ENCODE peak calls at places on chromosomes 13 and 19, in seven cellular contexts. One of them, this sample, is unnamed.

GRCh38 chr19:51417107-51417806 is at the start of gene SIGLEC10:
- DNase-seq in A549: no peak
- DNase-seq in GM23338: peak
- DNase-seq in K562: no peak
- DNase-seq in Panc1: no peak
- DNase-seq in HCT116: no peak
- DNase-seq in SK-N-SH: no peak
- DNase-seq in this sample: peak

GRCh38 chr13:105979586-105979985 is 555.9 kb downstream of the EFNB2 start:
- DNase-seq in A549: peak
- DNase-seq in GM23338: no peak
- DNase-seq in K562: no peak
- DNase-seq in Panc1: no peak
- DNase-seq in HCT116: no peak
- DNase-seq in SK-N-SH: no peak
- DNase-seq in this sample: no peak

GRCh38 chr13:64959276-64959675 is 2270.9 kb downstream of the PCDH9 start:
- DNase-seq in A549: no peak
- DNase-seq in GM23338: no peak
- DNase-seq in K562: no peak
- DNase-seq in Panc1: no peak
- DNase-seq in HCT116: no peak
- DNase-seq in SK-N-SH: no peak
- DNase-seq in this sample: no peak

GRCh38 chr19:35056513-35057063 is 15.1 kb downstream of the HPN start:
- DNase-seq in A549: no peak
- DNase-seq in GM23338: no peak
- DNase-seq in K562: no peak
- DNase-seq in Panc1: no peak
- DNase-seq in HCT116: no peak
- DNase-seq in SK-N-SH: no peak
- DNase-seq in this sample: no peak

GRCh38 chr13:82627183-82627582 is 1255.1 kb downstream of the SLITRK1 start:
- DNase-seq in A549: peak
- DNase-seq in GM23338: no peak
- DNase-seq in K562: no peak
- DNase-seq in Panc1: no peak
- DNase-seq in HCT116: no peak
- DNase-seq in SK-N-SH: no peak
- DNase-seq in this sample: no peak

GRCh38 chr19:21221653-21222052 is 79.8 kb downstream of the ZNF431 start:
- DNase-seq in A549: no peak
- DNase-seq in GM23338: peak
- DNase-seq in K562: no peak
- DNase-seq in Panc1: no peak
- DNase-seq in HCT116: no peak
- DNase-seq in SK-N-SH: no peak
- DNase-seq in this sample: no peak

GRCh38 chr13:24734951-24735350 is 29.0 kb upstream of the RNF17 start:
- DNase-seq in A549: no peak
- DNase-seq in GM23338: no peak
- DNase-seq in K562: no peak
- DNase-seq in Panc1: no peak
- DNase-seq in HCT116: no peak
- DNase-seq in SK-N-SH: no peak
- DNase-seq in this sample: no peak

GRCh38 chr13:36069881-36070366 is 61.3 kb downstream of the DCLK1 start:
- DNase-seq in A549: no peak
- DNase-seq in GM23338: no peak
- DNase-seq in K562: no peak
- DNase-seq in Panc1: no peak
- DNase-seq in HCT116: no peak
- DNase-seq in SK-N-SH: no peak
- DNase-seq in this sample: no peak

GRCh38 chr19:1123885-1124677 is 20.3 kb downstream of the GPX4 start:
- DNase-seq in A549: no peak
- DNase-seq in GM23338: no peak
- DNase-seq in K562: no peak
- DNase-seq in Panc1: no peak
- DNase-seq in HCT116: no peak
- DNase-seq in SK-N-SH: no peak
- DNase-seq in this sample: no peak

GRCh38 chr13:85093808-85094207 is 705.4 kb downstream of the SLITRK6 start:
- DNase-seq in A549: no peak
- DNase-seq in GM23338: no peak
- DNase-seq in K562: no peak
- DNase-seq in Panc1: no peak
- DNase-seq in HCT116: peak
- DNase-seq in SK-N-SH: no peak
- DNase-seq in this sample: no peak

GRCh38 chr13:44854264-44855060 is 134.8 kb downstream of the NUFIP1 start:
- DNase-seq in A549: no peak
- DNase-seq in GM23338: no peak
- DNase-seq in K562: no peak
- DNase-seq in Panc1: no peak
- DNase-seq in HCT116: no peak
- DNase-seq in SK-N-SH: no peak
- DNase-seq in this sample: no peak

GRCh38 chr19:43765109-43765876 is 10.5 kb upstream of the SMG9 start:
- DNase-seq in A549: peak
- DNase-seq in GM23338: no peak
- DNase-seq in K562: no peak
- DNase-seq in Panc1: no peak
- DNase-seq in HCT116: peak
- DNase-seq in SK-N-SH: no peak
- DNase-seq in this sample: peak

GRCh38 chr19:40945645-40946044 is 45.4 kb upstream of the CYP2B6 start:
- DNase-seq in A549: no peak
- DNase-seq in GM23338: no peak
- DNase-seq in K562: no peak
- DNase-seq in Panc1: no peak
- DNase-seq in HCT116: no peak
- DNase-seq in SK-N-SH: no peak
- DNase-seq in this sample: no peak

GRCh38 chr19:15539638-15540037 is 31.3 kb downstream of the CYP4F22 start:
- DNase-seq in A549: no peak
- DNase-seq in GM23338: no peak
- DNase-seq in K562: no peak
- DNase-seq in Panc1: no peak
- DNase-seq in HCT116: no peak
- DNase-seq in SK-N-SH: no peak
- DNase-seq in this sample: no peak

GRCh38 chr13:67267136-67267535 is 37.0 kb upstream of the PCDH9 start:
- DNase-seq in A549: no peak
- DNase-seq in GM23338: no peak
- DNase-seq in K562: no peak
- DNase-seq in Panc1: no peak
- DNase-seq in HCT116: no peak
- DNase-seq in SK-N-SH: no peak
- DNase-seq in this sample: no peak

GRCh38 chr19:42441047-42441440 is 1.7 kb downstream of the CXCL17 start:
- DNase-seq in A549: no peak
- DNase-seq in GM23338: no peak
- DNase-seq in K562: no peak
- DNase-seq in Panc1: no peak
- DNase-seq in HCT116: no peak
- DNase-seq in SK-N-SH: no peak
- DNase-seq in this sample: no peak

GRCh38 chr13:31944262-31945160 is 87.1 kb upstream of the FRY start:
- DNase-seq in A549: no peak
- DNase-seq in GM23338: no peak
- DNase-seq in K562: no peak
- DNase-seq in Panc1: no peak
- DNase-seq in HCT116: no peak
- DNase-seq in SK-N-SH: no peak
- DNase-seq in this sample: no peak

GRCh38 chr13:67438465-67438864 is 208.3 kb upstream of the PCDH9 start:
- DNase-seq in A549: peak
- DNase-seq in GM23338: peak
- DNase-seq in K562: no peak
- DNase-seq in Panc1: no peak
- DNase-seq in HCT116: no peak
- DNase-seq in SK-N-SH: peak
- DNase-seq in this sample: no peak

GRCh38 chr13:28449826-28450773 is 44.8 kb downstream of the FLT1 start:
- DNase-seq in A549: no peak
- DNase-seq in GM23338: no peak
- DNase-seq in K562: no peak
- DNase-seq in Panc1: no peak
- DNase-seq in HCT116: no peak
- DNase-seq in SK-N-SH: no peak
- DNase-seq in this sample: no peak

GRCh38 chr19:1026189-1027019 is at the start of gene CNN2:
- DNase-seq in A549: peak
- DNase-seq in GM23338: peak
- DNase-seq in K562: peak
- DNase-seq in Panc1: no peak
- DNase-seq in HCT116: no peak
- DNase-seq in SK-N-SH: peak
- DNase-seq in this sample: peak

GRCh38 chr13:109979186-109979585 is 192.8 kb upstream of the IRS2 start:
- DNase-seq in A549: no peak
- DNase-seq in GM23338: no peak
- DNase-seq in K562: no peak
- DNase-seq in Panc1: no peak
- DNase-seq in HCT116: peak
- DNase-seq in SK-N-SH: no peak
- DNase-seq in this sample: no peak

GRCh38 chr19:50843701-50844221 is 10.4 kb upstream of the KLK15 start:
- DNase-seq in A549: no peak
- DNase-seq in GM23338: no peak
- DNase-seq in K562: no peak
- DNase-seq in Panc1: no peak
- DNase-seq in HCT116: no peak
- DNase-seq in SK-N-SH: no peak
- DNase-seq in this sample: no peak

GRCh38 chr13:53129864-53130393 is 101.3 kb downstream of the OLFM4 start:
- DNase-seq in A549: no peak
- DNase-seq in GM23338: peak
- DNase-seq in K562: no peak
- DNase-seq in Panc1: no peak
- DNase-seq in HCT116: no peak
- DNase-seq in SK-N-SH: no peak
- DNase-seq in this sample: no peak

GRCh38 chr13:48160879-48161278 is 66.0 kb upstream of the MED4 start:
- DNase-seq in A549: peak
- DNase-seq in GM23338: no peak
- DNase-seq in K562: no peak
- DNase-seq in Panc1: no peak
- DNase-seq in HCT116: no peak
- DNase-seq in SK-N-SH: no peak
- DNase-seq in this sample: no peak
- TF ChIP-seq REST in A549: no peak
- TF ChIP-seq REST in GM23338: no peak
- TF ChIP-seq REST in K562: no peak
- TF ChIP-seq REST in Panc1: no peak
- TF ChIP-seq REST in HCT116: no peak
- TF ChIP-seq REST in SK-N-SH: no peak
- TF ChIP-seq REST in this sample: no peak

DNA sequence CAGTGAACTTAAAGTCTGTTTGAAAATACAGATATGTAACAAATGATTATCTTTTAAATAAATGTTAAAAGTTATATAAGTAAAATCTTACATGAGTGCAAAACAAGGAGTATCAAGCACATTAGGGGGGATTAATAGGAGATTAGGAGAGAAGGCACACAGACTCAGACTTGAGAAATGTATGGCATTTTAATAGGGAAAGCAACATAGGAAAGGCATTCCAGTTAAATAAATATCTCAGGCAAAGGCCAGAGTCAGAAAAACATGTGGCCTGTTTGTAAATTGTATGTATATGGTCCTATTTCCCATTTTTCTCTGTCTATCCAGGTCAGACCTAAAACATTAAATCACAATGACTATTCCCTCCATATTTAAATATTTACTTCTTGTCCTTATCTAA is 462.7 kb downstream of the GPC6 start:
- DNase-seq in A549: no peak
- DNase-seq in GM23338: no peak
- DNase-seq in K562: no peak
- DNase-seq in Panc1: no peak
- DNase-seq in HCT116: no peak
- DNase-seq in SK-N-SH: no peak
- DNase-seq in this sample: no peak
- TF ChIP-seq REST in A549: no peak
- TF ChIP-seq REST in GM23338: no peak
- TF ChIP-seq REST in K562: no peak
- TF ChIP-seq REST in Panc1: no peak
- TF ChIP-seq REST in HCT116: no peak
- TF ChIP-seq REST in SK-N-SH: no peak
- TF ChIP-seq REST in this sample: no peak

DNA sequence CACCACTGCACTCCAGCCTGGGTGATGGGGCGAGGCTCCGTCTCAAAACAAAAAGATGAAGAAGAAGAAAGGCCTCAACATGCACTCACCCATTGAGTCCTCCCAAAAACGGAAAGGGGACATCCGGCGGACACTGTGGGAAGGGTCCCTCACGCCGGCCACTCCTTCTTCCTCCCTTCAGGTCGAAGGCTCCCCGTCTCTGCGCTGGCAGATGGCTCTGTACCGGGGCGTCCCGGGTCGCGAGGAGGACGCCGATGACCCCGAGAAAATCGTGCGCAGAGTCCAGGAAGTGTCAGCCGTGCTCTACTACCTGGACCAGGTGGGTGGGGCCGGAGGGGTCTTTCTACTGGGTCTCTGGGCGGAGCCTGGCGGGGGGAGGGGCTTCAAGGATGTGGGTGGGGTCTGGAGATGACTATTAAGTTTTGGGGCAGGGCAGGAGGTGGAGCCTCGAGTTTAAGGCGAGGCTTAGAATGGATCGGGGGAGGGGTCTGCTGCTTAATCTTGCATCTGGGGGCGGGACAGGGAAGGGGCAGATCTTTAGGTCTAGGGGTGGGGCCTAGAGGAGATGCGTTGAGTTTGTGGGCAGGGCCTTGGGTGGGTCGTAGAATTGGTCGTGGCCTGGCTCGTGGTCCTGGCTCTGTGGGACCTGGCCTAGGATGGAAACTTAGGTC is 90.2 kb downstream of the MAP4K1 start:
- DNase-seq in A549: peak
- DNase-seq in GM23338: peak
- DNase-seq in K562: peak
- DNase-seq in Panc1: no peak
- DNase-seq in HCT116: no peak
- DNase-seq in SK-N-SH: no peak
- DNase-seq in this sample: no peak
- TF ChIP-seq REST in A549: no peak
- TF ChIP-seq REST in GM23338: no peak
- TF ChIP-seq REST in K562: no peak
- TF ChIP-seq REST in Panc1: no peak
- TF ChIP-seq REST in HCT116: no peak
- TF ChIP-seq REST in SK-N-SH: no peak
- TF ChIP-seq REST in this sample: no peak

DNA sequence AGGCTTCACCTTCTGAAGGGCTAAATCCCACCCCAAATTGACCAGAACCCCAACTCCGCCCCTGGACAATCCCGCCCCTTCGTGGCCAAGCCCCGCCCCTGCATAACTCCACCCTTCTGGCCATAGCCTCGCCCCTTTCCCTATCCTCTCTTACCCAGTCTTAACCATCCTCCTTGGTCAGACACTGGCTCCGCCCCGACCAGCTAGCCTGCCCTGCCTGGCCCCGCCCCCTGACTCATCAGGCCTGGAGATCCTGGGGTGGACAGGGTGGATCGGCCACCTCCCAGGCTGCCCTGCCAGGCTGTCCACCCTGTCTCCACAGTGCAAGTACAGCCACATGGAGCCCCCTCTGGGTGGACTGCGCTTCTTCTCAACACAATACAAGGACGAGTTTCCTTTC is 8.0 kb upstream of the ZNF358 start:
- DNase-seq in A549: peak
- DNase-seq in GM23338: peak
- DNase-seq in K562: peak
- DNase-seq in Panc1: peak
- DNase-seq in HCT116: peak
- DNase-seq in SK-N-SH: peak
- DNase-seq in this sample: no peak
- TF ChIP-seq REST in A549: no peak
- TF ChIP-seq REST in GM23338: no peak
- TF ChIP-seq REST in K562: peak
- TF ChIP-seq REST in Panc1: no peak
- TF ChIP-seq REST in HCT116: no peak
- TF ChIP-seq REST in SK-N-SH: no peak
- TF ChIP-seq REST in this sample: no peak

This sample was measured in HL-60.